ENCODE peak calls at places on chromosomes 11 and 22, in eight cellular contexts. Y, B, Z, U, W, E, A and P are unnamed samples.

GRCh38 chr22:42317691-42318547 is 47.5 kb upstream of the TCF20 start:
- DNase-seq in E (no peak), A (no peak), U (no peak), Y (no peak), W (no peak), B (no peak), Z (no peak), P (no peak)

GRCh38 chr11:127003260-127003981 is 2.9 kb upstream of the KIRREL3 start:
- DNase-seq in U (no peak), B (peak; percentile 66), W (no peak), A (no peak), Z (no peak), E (peak; percentile 88), Y (peak; percentile 69), P (peak; percentile 51)

GRCh38 chr22:50148991-50149721 is 21.4 kb upstream of the PANX2 start:
- DNase-seq in U (no peak), Y (peak; percentile 81), W (peak; percentile 65), E (peak; percentile 69), A (no peak), B (peak; percentile 80), Z (no peak), P (peak; percentile 96)

GRCh38 chr22:29128891-29129643 is 56.2 kb downstream of the KREMEN1 start:
- DNase-seq in B (no peak), U (no peak), Z (no peak), A (peak; percentile 45), Y (no peak), E (no peak), W (no peak), P (no peak)

GRCh38 chr11:95835768-95836488 is 45.6 kb downstream of the CEP57 start:
- DNase-seq in E (peak; percentile 77), Y (peak; percentile 48), W (peak; percentile 85), A (peak; percentile 95), B (peak; percentile 62), Z (peak; percentile 94), U (peak; percentile 10), P (peak; percentile 24)

GRCh38 chr11:22082788-22083187 is 110.1 kb upstream of the ANO5 start:
- DNase-seq in U (no peak), E (no peak), Y (no peak), W (no peak), B (no peak), Z (no peak), A (no peak), P (no peak)

GRCh38 chr22:28907311-28908008 is 24.1 kb downstream of the ZNRF3 start:
- DNase-seq in E (no peak), B (no peak), U (no peak), W (no peak), Z (peak; percentile 21), A (no peak), Y (no peak), P (peak; percentile 63)

GRCh38 chr11:36258730-36259360 is 30.4 kb downstream of the COMMD9 start:
- DNase-seq in W (peak; percentile 73), A (peak; percentile 84), Z (peak; percentile 78), U (no peak), E (peak; percentile 87), Y (peak; percentile 60), B (peak; percentile 76), P (peak; percentile 49)

GRCh38 chr11:23789938-23790371 is 706.9 kb upstream of the LUZP2 start:
- DNase-seq in A (peak; percentile 70), Z (peak; percentile 26), U (no peak), Y (no peak), B (peak; percentile 2), W (peak; percentile 7), E (no peak), P (no peak)

GRCh38 chr11:12761029-12761428 is 86.8 kb downstream of the TEAD1 start:
- DNase-seq in Z (peak; percentile 34), Y (no peak), B (peak; percentile 15), A (no peak), U (no peak), W (no peak), E (no peak), P (no peak)

GRCh38 chr11:45578286-45578685 is 87.1 kb downstream of the CHST1 start:
- DNase-seq in A (no peak), Z (no peak), U (no peak), Y (no peak), E (no peak), B (no peak), W (no peak), P (no peak)

GRCh38 chr11:69854719-69855118 is 35.5 kb upstream of the FGF3 start:
- DNase-seq in W (no peak), U (no peak), Z (peak; percentile 16), A (no peak), Y (peak; percentile 27), E (no peak), B (peak; percentile 33), P (no peak)

GRCh38 chr11:12287374-12288211 is 89.8 kb upstream of the PARVA start:
- DNase-seq in B (peak; percentile 91), Y (peak; percentile 97), W (peak; percentile 44), A (peak; percentile 95), E (peak; percentile 61), U (peak; percentile 78), Z (peak; percentile 99), P (peak; percentile 45)

GRCh38 chr11:36379653-36380052 is 83.6 kb downstream of the PRR5L start:
- DNase-seq in E (no peak), A (no peak), W (no peak), U (no peak), B (no peak), Y (no peak), Z (no peak), P (no peak)

GRCh38 chr11:118528511-118528910 is 1.2 kb downstream of the TTC36 start:
- DNase-seq in Y (no peak), W (no peak), B (no peak), Z (no peak), E (no peak), U (no peak), A (no peak), P (no peak)

GRCh38 chr11:117829369-117829725 is 4.8 kb upstream of the FXYD2 start:
- DNase-seq in E (no peak), U (no peak), B (no peak), Z (no peak), Y (no peak), A (no peak), W (no peak), P (no peak)

GRCh38 chr11:134939905-134940304 is 527.9 kb upstream of the B3GAT1 start:
- DNase-seq in B (no peak), Z (no peak), W (peak; percentile 77), A (peak; percentile 5), E (peak; percentile 70), U (no peak), Y (no peak), P (no peak)

GRCh38 chr11:66363805-66364535 is 7.6 kb downstream of the SLC29A2 start:
- DNase-seq in A (no peak), E (peak; percentile 77), Z (no peak), B (peak; percentile 75), Y (peak; percentile 59), U (no peak), W (peak; percentile 83), P (peak; percentile 87)

GRCh38 chr11:67389477-67389876 is 2.3 kb upstream of the RAD9A start:
- DNase-seq in B (peak; percentile 81), Y (peak; percentile 75), Z (no peak), W (peak; percentile 88), A (no peak), U (no peak), E (peak; percentile 78), P (peak; percentile 72)

GRCh38 chr11:70481625-70482528 is 83.5 kb downstream of the CTTN start:
- DNase-seq in E (no peak), Y (peak; percentile 64), U (no peak), A (peak; percentile 12), B (peak; percentile 81), W (no peak), Z (peak; percentile 69), P (no peak)

GRCh38 chr11:8719260-8720190 is 36.9 kb downstream of the RPL27A start:
- DNase-seq in A (peak; percentile 96), Y (peak; percentile 80), Z (peak; percentile 93), U (peak; percentile 33), W (peak; percentile 36), E (no peak), B (peak; percentile 48), P (no peak)

GRCh38 chr11:94141511-94142307 is 13.1 kb downstream of the PANX1 start:
- DNase-seq in A (no peak), Y (no peak), E (peak; percentile 24), W (no peak), U (no peak), Z (no peak), B (no peak), P (no peak)

DNA sequence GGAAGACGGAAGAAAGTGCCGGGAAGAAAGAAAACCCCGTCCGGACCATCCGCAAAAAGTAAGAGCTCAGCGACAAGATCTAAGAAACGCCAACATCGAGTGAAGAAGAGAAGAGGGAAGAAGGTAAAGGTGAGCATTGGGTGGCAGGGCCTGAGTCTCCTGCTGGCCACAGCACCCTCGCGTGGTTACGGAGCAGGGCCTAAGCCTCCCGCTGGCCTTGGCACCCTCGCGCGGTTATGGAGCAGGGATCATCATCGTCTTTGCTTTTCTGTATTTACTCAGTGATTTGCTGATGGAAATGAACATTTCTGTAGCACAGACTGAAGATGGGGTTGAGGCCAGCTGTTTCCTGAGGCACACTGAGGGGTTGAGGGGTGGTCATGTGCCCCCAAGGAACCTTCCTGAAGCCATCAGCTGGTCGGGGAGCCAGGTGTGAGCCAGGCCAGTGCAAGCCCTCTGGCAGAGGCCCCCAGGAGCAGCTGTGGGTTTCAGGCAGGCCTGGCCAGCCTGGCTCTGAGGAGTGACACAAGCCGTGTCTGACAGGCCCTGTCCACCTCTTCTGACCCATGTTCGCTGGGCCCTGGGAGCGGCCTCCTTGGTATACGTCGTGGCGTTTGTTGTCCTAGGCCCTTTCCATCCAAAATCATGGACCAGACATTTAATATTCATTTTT is 14.0 kb downstream of the IRF7 start:
- DNase-seq in A (no peak), Y (no peak), E (no peak), Z (no peak), U (no peak), W (no peak), B (no peak), P (no peak)
- TF ChIP-seq CTCF in A (no peak), Y (no peak), E (no peak), Z (no peak), U (no peak), W (no peak), B (no peak), P (no peak)

GRCh38 chr11:130315354-130315970 is 745 bp upstream of the ZBTB44 start:
- DNase-seq in B (peak; percentile 61), U (no peak), Z (no peak), E (no peak), A (no peak), Y (no peak), W (peak; percentile 27), P (peak; percentile 76)
- TF ChIP-seq CTCF in B (no peak), U (no peak), Z (no peak), E (no peak), A (no peak), Y (no peak), W (no peak), P (peak; percentile 41)

GRCh38 chr22:21000215-21000986 is 1.5 kb downstream of the THAP7 start:
- DNase-seq in Y (no peak), U (no peak), W (no peak), A (no peak), E (no peak), Z (peak; percentile 21), B (no peak), P (no peak)
- TF ChIP-seq CTCF in Y (no peak), U (no peak), W (no peak), A (no peak), E (peak; percentile 1), Z (no peak), B (no peak), P (no peak)

DNA sequence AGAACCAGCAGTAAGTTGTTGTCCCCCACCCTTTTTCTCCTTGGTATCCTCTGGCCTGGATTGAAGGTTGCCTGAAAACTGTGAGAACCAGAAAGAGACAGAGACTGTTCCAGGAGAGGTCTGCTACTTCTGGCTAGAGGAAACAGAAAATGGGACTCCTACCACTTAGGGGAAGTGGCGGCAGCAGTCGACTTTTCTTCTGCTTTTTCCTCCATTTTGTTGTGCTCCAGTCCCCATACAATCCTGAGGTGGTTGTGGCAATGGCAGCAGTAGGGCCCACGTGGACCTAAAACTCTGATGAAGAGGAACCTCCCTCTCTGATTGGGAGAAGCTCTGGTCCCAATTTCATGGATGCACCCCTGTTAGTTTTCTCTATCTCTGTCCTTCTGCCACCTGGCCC is 76.0 kb upstream of the SORL1 start:
- DNase-seq in Z (no peak), Y (no peak), E (no peak), B (no peak), A (no peak), U (no peak), W (no peak), P (no peak)
- TF ChIP-seq CTCF in Z (no peak), Y (no peak), E (no peak), B (no peak), A (no peak), U (no peak), W (no peak), P (no peak)